ENCODE peak calls at places on chromosome 7, in five cellular contexts. H, Y, P, C and E are unnamed samples.

GRCh38 chr7:77439572-77439971 is 23.4 kb upstream of the GSAP start:
- DNase-seq in H (no peak), Y (no peak), P (no peak), C (peak), E (peak)

GRCh38 chr7:29609162-29610030 is 45.8 kb downstream of the PRR15 start:
- DNase-seq in H (no peak), Y (peak), P (no peak), C (peak), E (peak)

GRCh38 chr7:2698581-2699288 is 10.7 kb downstream of the AMZ1 start:
- DNase-seq in H (peak), Y (no peak), P (no peak), C (no peak), E (no peak)

GRCh38 chr7:46786221-46786951 is 795.5 kb downstream of the TNS3 start:
- DNase-seq in H (no peak), Y (no peak), P (peak), C (peak), E (peak)

GRCh38 chr7:156943091-156944041 is 6.1 kb upstream of the NOM1 start:
- DNase-seq in H (no peak), Y (no peak), P (no peak), C (no peak), E (peak)

GRCh38 chr7:47819054-47819920 is 129.0 kb downstream of the PKD1L1 start:
- DNase-seq in H (peak), Y (peak), P (peak), C (peak), E (peak)

GRCh38 chr7:132240262-132240661 is 336.0 kb downstream of the PLXNA4 start:
- DNase-seq in H (no peak), Y (no peak), P (no peak), C (no peak), E (no peak)

GRCh38 chr7:99155207-99155606 is 11.3 kb upstream of the SMURF1 start:
- DNase-seq in H (no peak), Y (no peak), P (no peak), C (no peak), E (no peak)

GRCh38 chr7:2261611-2262010 is 19.6 kb downstream of the NUDT1 start:
- DNase-seq in H (peak), Y (no peak), P (no peak), C (no peak), E (no peak)

GRCh38 chr7:48173983-48174382 is 2.7 kb downstream of the ABCA13 start:
- DNase-seq in H (no peak), Y (no peak), P (no peak), C (peak), E (peak)

GRCh38 chr7:94056796-94057207 is 52.6 kb upstream of the BET1 start:
- DNase-seq in H (peak), Y (no peak), P (peak), C (peak), E (peak)
- H3K4me3 ChIP-seq in H (no peak), Y (no peak), P (no peak), C (no peak), E (no peak)

GRCh38 chr7:95688931-95689453 is 83.4 kb upstream of the DYNC1I1 start:
- DNase-seq in H (no peak), Y (no peak), P (no peak), C (no peak), E (peak)

GRCh38 chr7:95686109-95686508 is 86.2 kb upstream of the DYNC1I1 start:
- DNase-seq in H (peak), Y (peak), P (no peak), C (peak), E (peak)

GRCh38 chr7:95684505-95684904 is 87.8 kb upstream of the DYNC1I1 start:
- DNase-seq in H (no peak), Y (no peak), P (no peak), C (no peak), E (no peak)

GRCh38 chr7:95690367-95690947 is 81.9 kb upstream of the DYNC1I1 start:
- DNase-seq in H (peak), Y (peak), P (no peak), C (peak), E (peak)

DNA sequence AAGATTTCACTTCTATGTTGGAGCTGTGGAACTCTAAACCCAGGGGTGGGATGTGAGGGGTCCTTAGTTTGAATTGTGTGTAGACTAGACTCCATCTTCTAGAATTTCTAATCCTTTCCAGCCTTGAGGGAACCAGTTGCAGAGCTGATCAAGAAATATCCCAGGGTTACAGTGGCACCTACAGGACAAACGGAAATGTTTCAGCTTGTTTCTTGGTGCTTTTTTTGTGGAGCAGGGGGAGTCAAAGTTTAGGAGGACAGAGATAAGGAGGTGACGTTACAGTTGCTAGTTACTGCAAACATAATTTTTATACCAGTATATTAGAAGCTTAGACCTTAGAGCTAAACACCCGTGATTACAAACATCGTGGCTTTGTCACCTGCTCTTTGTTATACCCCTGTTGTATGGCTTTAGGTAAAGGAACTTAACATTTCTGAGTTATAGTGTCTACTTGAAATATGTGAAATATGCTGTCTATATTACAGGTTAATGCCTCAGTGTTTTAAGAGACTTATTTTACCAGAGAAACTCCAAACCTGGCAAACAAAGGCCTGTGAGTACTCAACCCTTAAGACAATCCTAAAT is 84.5 kb upstream of the DYNC1I1 start:
- DNase-seq in H (peak), Y (peak), P (no peak), C (peak), E (peak)
- TF ChIP-seq CTCF in H (peak), Y (peak), P (peak), C (peak), E (peak)

GRCh38 chr7:96306385-96307125 is 15.3 kb downstream of the SLC25A13 start:
- DNase-seq in H (no peak), Y (no peak), P (no peak), C (no peak), E (no peak)

GRCh38 chr7:96303686-96304443 is 18.0 kb downstream of the SLC25A13 start:
- DNase-seq in H (no peak), Y (no peak), P (peak), C (peak), E (peak)

GRCh38 chr7:96304573-96304972 is 17.3 kb downstream of the SLC25A13 start:
- DNase-seq in H (no peak), Y (no peak), P (no peak), C (no peak), E (no peak)

GRCh38 chr7:96308253-96308949 is 13.5 kb downstream of the SLC25A13 start:
- DNase-seq in H (no peak), Y (no peak), P (no peak), C (no peak), E (peak)

DNA sequence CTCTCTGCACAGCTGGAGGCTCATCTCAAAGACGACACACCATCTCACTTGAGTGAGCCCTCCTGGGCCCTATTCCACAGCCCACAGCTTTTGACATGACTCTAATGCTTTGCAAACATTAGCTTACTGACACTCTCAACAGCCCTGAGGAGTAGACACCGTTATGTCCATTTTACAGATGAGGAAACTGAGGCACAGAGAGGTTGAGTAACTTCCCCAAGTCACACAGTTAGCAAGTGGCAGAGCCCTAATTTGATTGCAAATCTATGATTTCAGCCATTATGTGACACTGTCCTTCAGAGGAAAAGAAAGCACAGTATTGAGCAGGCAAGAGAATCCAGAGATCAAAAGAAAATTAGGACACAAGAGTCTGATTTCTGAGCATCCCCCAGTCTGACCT is 16.0 kb downstream of the SLC25A13 start:
- DNase-seq in H (no peak), Y (no peak), P (no peak), C (no peak), E (no peak)
- H3K4me3 ChIP-seq in H (no peak), Y (no peak), P (no peak), C (no peak), E (no peak)

GRCh38 chr7:146126767-146127509 is 10.3 kb downstream of the CNTNAP2 start:
- DNase-seq in H (peak), Y (no peak), P (no peak), C (no peak), E (no peak)
- TF ChIP-seq CTCF in H (peak), Y (no peak), P (no peak), C (no peak), E (no peak)